ENCODE peak calls at places on chromosomes 6 and 20, in five cellular contexts. U, P, Z, T and A are unnamed samples.
A peak's percentile ranks its signal among the peaks of the same experiment; 100 is the strongest.

GRCh38 chr20:32333181-32333987 is 24.7 kb upstream of the ASXL1 start:
- DNase-seq in Z (no peak), U (peak; percentile 81), P (no peak), T (no peak), A (no peak)

GRCh38 chr20:39611901-39612300 is 649.8 kb downstream of the DHX35 start:
- DNase-seq in U (no peak), T (no peak), P (no peak), Z (no peak), A (peak; percentile 45)

GRCh38 chr6:28589234-28589951 is 63.7 kb downstream of the GPX5 start:
- DNase-seq in U (peak; percentile 70), Z (peak; percentile 47), P (no peak), T (peak; percentile 41), A (no peak)

GRCh38 chr6:132768051-132768517 is 10.4 kb upstream of the VNN2 start:
- DNase-seq in P (peak; percentile 52), Z (peak; percentile 10), U (no peak), T (no peak), A (no peak)

GRCh38 chr20:49669601-49670189 is 44.0 kb downstream of the B4GALT5 start:
- DNase-seq in T (no peak), Z (no peak), P (no peak), U (peak; percentile 85), A (no peak)

GRCh38 chr6:26240981-26241770 is 123.8 kb upstream of the BTN3A2 start:
- DNase-seq in T (no peak), Z (no peak), U (no peak), P (no peak), A (no peak)

GRCh38 chr6:39260451-39260850 is 31.2 kb upstream of the KCNK5 start:
- DNase-seq in P (no peak), Z (no peak), T (no peak), U (no peak), A (no peak)

GRCh38 chr20:63380346-63380870 is 19.3 kb upstream of the CHRNA4 start:
- DNase-seq in P (no peak), Z (no peak), U (no peak), T (no peak), A (no peak)

GRCh38 chr6:163565140-163565539 is 150.6 kb downstream of the QKI start:
- DNase-seq in U (no peak), Z (no peak), T (no peak), P (no peak), A (no peak)

GRCh38 chr20:8299921-8300320 is 167.9 kb downstream of the PLCB1 start:
- DNase-seq in U (no peak), T (no peak), P (no peak), Z (no peak), A (no peak)

GRCh38 chr6:16770701-16771569 is 9.7 kb upstream of the ATXN1 start:
- DNase-seq in U (no peak), P (peak; percentile 83), Z (peak; percentile 66), T (peak; percentile 61), A (no peak)

GRCh38 chr6:24537082-24537699 is 42.4 kb downstream of the ALDH5A1 start:
- DNase-seq in T (no peak), U (no peak), Z (no peak), P (no peak), A (no peak)

GRCh38 chr6:71248306-71248705 is 40.3 kb upstream of the OGFRL1 start:
- DNase-seq in U (peak; percentile 48), T (no peak), P (no peak), Z (peak; percentile 20), A (no peak)

GRCh38 chr6:108874470-108875160 is 26.4 kb downstream of the ARMC2 start:
- DNase-seq in T (no peak), P (no peak), Z (no peak), U (peak; percentile 51), A (no peak)

GRCh38 chr6:106510090-106510970 is 119.0 kb downstream of the RTN4IP1 start:
- DNase-seq in T (peak; percentile 53), Z (peak; percentile 52), U (no peak), P (peak; percentile 76), A (no peak)

GRCh38 chr6:167735498-167736201 is 91.1 kb upstream of the AFDN start:
- DNase-seq in Z (no peak), U (no peak), T (no peak), P (peak; percentile 17), A (no peak)

GRCh38 chr6:122130026-122130348 is 269.5 kb upstream of the HSF2 start:
- DNase-seq in P (no peak), Z (no peak), U (no peak), T (no peak), A (no peak)

GRCh38 chr6:105713474-105714118 is 310.7 kb upstream of the PREP start:
- DNase-seq in P (no peak), T (no peak), Z (no peak), U (no peak), A (no peak)

GRCh38 chr20:20407891-20408805 is 40.2 kb downstream of the INSM1 start:
- DNase-seq in P (no peak), U (no peak), Z (peak; percentile 19), T (no peak), A (no peak)

GRCh38 chr6:112086744-112087135 is 542 bp downstream of the TUBE1 start:
- DNase-seq in P (no peak), Z (peak; percentile 53), T (no peak), U (peak; percentile 3), A (no peak)

GRCh38 chr6:56370591-56371198 is 123.3 kb upstream of the COL21A1 start:
- DNase-seq in Z (peak; percentile 4), U (peak; percentile 34), T (peak; percentile 58), P (no peak), A (no peak)

GRCh38 chr20:63651942-63652191 is 1.4 kb downstream of the STMN3 start:
- DNase-seq in U (no peak), P (no peak), Z (no peak), T (no peak), A (no peak)

GRCh38 chr6:22875845-22876244 is 306.5 kb downstream of the HDGFL1 start:
- DNase-seq in Z (no peak), U (no peak), T (no peak), P (no peak), A (no peak)

GRCh38 chr6:39430968-39431523 is 108.5 kb upstream of the KCNK16 start:
- DNase-seq in P (peak; percentile 47), Z (no peak), T (peak; percentile 14), U (no peak), A (peak; percentile 90)

GRCh38 chr6:145904878-145905277 is 59.3 kb downstream of the SHPRH start:
- DNase-seq in Z (no peak), P (no peak), U (no peak), T (no peak), A (no peak)

GRCh38 chr6:123777554-123777953 is 26.1 kb upstream of the NKAIN2 start:
- DNase-seq in U (no peak), T (no peak), P (no peak), Z (no peak), A (no peak)

GRCh38 chr6:12246900-12247299 is 43.3 kb upstream of the EDN1 start:
- DNase-seq in U (no peak), P (no peak), T (no peak), Z (no peak), A (no peak)

GRCh38 chr6:45075246-45075645 is 252.9 kb upstream of the RUNX2 start:
- DNase-seq in P (no peak), Z (no peak), T (no peak), U (no peak), A (no peak)

GRCh38 chr20:43457640-43458421 is at the start of gene SRSF6:
- DNase-seq in P (peak; percentile 97), U (peak; percentile 32), Z (peak; percentile 84), T (peak; percentile 94), A (peak; percentile 99)

GRCh38 chr6:152943260-152943897 is 39.5 kb downstream of the FBXO5 start:
- DNase-seq in Z (no peak), U (no peak), P (no peak), T (no peak), A (no peak)

GRCh38 chr6:3825331-3825831 is 23.8 kb upstream of the FAM50B start:
- DNase-seq in Z (no peak), T (peak; percentile 37), U (no peak), P (peak; percentile 49), A (no peak)

GRCh38 chr6:96499781-96500180 is 21.8 kb upstream of the UFL1 start:
- DNase-seq in P (no peak), U (no peak), Z (no peak), T (no peak), A (no peak)

GRCh38 chr6:131024565-131024964 is 38.5 kb downstream of the EPB41L2 start:
- DNase-seq in U (no peak), T (no peak), Z (no peak), P (no peak), A (no peak)

GRCh38 chr6:84568971-84569370 is 195.4 kb downstream of the TBX18 start:
- DNase-seq in P (no peak), U (no peak), Z (no peak), T (no peak), A (no peak)

GRCh38 chr6:52293067-52293466 is 8.5 kb upstream of the MCM3 start:
- DNase-seq in T (no peak), U (no peak), P (no peak), Z (no peak), A (no peak)

GRCh38 chr20:48624315-48625020 is 203.3 kb downstream of the PREX1 start:
- DNase-seq in P (no peak), T (no peak), Z (no peak), U (no peak), A (no peak)

GRCh38 chr20:26135325-26136110 is 438.9 kb upstream of the ZNF337 start:
- DNase-seq in U (no peak), P (no peak), Z (no peak), T (no peak), A (no peak)

GRCh38 chr6:82881519-82881918 is 184.1 kb downstream of the UBE3D start:
- DNase-seq in T (no peak), Z (no peak), U (no peak), P (no peak), A (no peak)

GRCh38 chr20:53087034-53087777 is 115.0 kb downstream of the TSHZ2 start:
- DNase-seq in T (no peak), U (no peak), P (no peak), Z (no peak), A (no peak)
- TF ChIP-seq EP300 in T (no peak), U (no peak), P (no peak), Z (no peak), A (no peak)

GRCh38 chr20:41160686-41161085 is 23.3 kb downstream of the PLCG1 start:
- DNase-seq in U (no peak), Z (no peak), P (no peak), T (no peak), A (no peak)

GRCh38 chr20:41159547-41159946 is 22.2 kb downstream of the PLCG1 start:
- DNase-seq in U (no peak), Z (no peak), T (no peak), P (no peak), A (no peak)

GRCh38 chr20:41154436-41155176 is 17.3 kb downstream of the PLCG1 start:
- DNase-seq in P (no peak), U (no peak), Z (no peak), T (no peak), A (no peak)

GRCh38 chr20:41155267-41155666 is 17.9 kb downstream of the PLCG1 start:
- DNase-seq in Z (no peak), P (no peak), T (no peak), U (no peak), A (no peak)

GRCh38 chr20:41158082-41158625 is 20.8 kb downstream of the PLCG1 start:
- DNase-seq in Z (no peak), P (no peak), U (no peak), T (no peak), A (no peak)
- H3K4me1 ChIP-seq in Z (no peaks in the 10 kb centered on the region), P (peaks cover 75% of the 10 kb centered on the region), U (peaks cover 52% of the 10 kb centered on the region), T (peaks cover 18% of the 10 kb centered on the region), A (peaks cover 83% of the 10 kb centered on the region)

GRCh38 chr6:161210857-161211256 is 63.0 kb downstream of the AGPAT4 start:
- DNase-seq in U (no peak), Z (no peak), P (no peak), T (no peak), A (no peak)
- H3K9me3 ChIP-seq in U (no peaks in the 10 kb centered on the region), Z (peaks cover 7% of the 10 kb centered on the region), P (peaks cover 5% of the 10 kb centered on the region), T (no peaks in the 10 kb centered on the region), A (no peaks in the 10 kb centered on the region)

GRCh38 chr20:56581701-56582100 is 47.4 kb upstream of the TFAP2C start:
- DNase-seq in P (no peak), Z (no peak), T (no peak), U (no peak), A (no peak)
- TF ChIP-seq EP300 in P (no peak), Z (no peak), T (no peak), U (no peak), A (no peak)